ENCODE peak calls at places on chromosomes 7 and 10, in nine cellular contexts. One of them, this sample, is unnamed.

GRCh38 chr7:87146740-87147386 is 5.4 kb upstream of the DMTF1 start:
- DNase-seq in IMR-90: no peak
- DNase-seq in MM.1S: no peak
- DNase-seq in fibroblast of lung: no peak
- DNase-seq in H1: no peak
- DNase-seq in mesenchymal stem cell: no peak
- DNase-seq in colonic mucosa: no peak
- DNase-seq in HCT116: no peak
- DNase-seq in PC-3: no peak
- DNase-seq in this sample: peak

GRCh38 chr7:151866028-151866427 is 10.9 kb downstream of the PRKAG2 start:
- DNase-seq in fibroblast of lung: no peak
- DNase-seq in MM.1S: no peak
- DNase-seq in HCT116: no peak
- DNase-seq in IMR-90: no peak
- DNase-seq in PC-3: no peak
- DNase-seq in mesenchymal stem cell: no peak
- DNase-seq in H1: no peak
- DNase-seq in colonic mucosa: no peak
- DNase-seq in this sample: no peak

GRCh38 chr7:92034116-92034515 is 93.5 kb downstream of the AKAP9 start:
- DNase-seq in IMR-90: peak
- DNase-seq in HCT116: no peak
- DNase-seq in mesenchymal stem cell: no peak
- DNase-seq in H1: no peak
- DNase-seq in MM.1S: no peak
- DNase-seq in fibroblast of lung: no peak
- DNase-seq in colonic mucosa: no peak
- DNase-seq in PC-3: no peak
- DNase-seq in this sample: no peak

GRCh38 chr10:102268333-102268999 is 23.1 kb downstream of the GBF1 start:
- DNase-seq in colonic mucosa: no peak
- DNase-seq in mesenchymal stem cell: peak
- DNase-seq in PC-3: no peak
- DNase-seq in fibroblast of lung: peak
- DNase-seq in HCT116: no peak
- DNase-seq in IMR-90: peak
- DNase-seq in H1: no peak
- DNase-seq in MM.1S: no peak
- DNase-seq in this sample: no peak

GRCh38 chr10:22713853-22714523 is 390 bp downstream of the PIP4K2A start:
- DNase-seq in colonic mucosa: peak
- DNase-seq in HCT116: no peak
- DNase-seq in fibroblast of lung: peak
- DNase-seq in IMR-90: peak
- DNase-seq in mesenchymal stem cell: peak
- DNase-seq in PC-3: peak
- DNase-seq in H1: no peak
- DNase-seq in MM.1S: peak
- DNase-seq in this sample: peak

GRCh38 chr7:132485600-132486594 is 90.4 kb downstream of the PLXNA4 start:
- DNase-seq in colonic mucosa: no peak
- DNase-seq in PC-3: no peak
- DNase-seq in fibroblast of lung: peak
- DNase-seq in HCT116: no peak
- DNase-seq in MM.1S: peak
- DNase-seq in mesenchymal stem cell: no peak
- DNase-seq in IMR-90: no peak
- DNase-seq in H1: no peak
- DNase-seq in this sample: no peak

GRCh38 chr7:51647931-51648351 is 331.3 kb upstream of the COBL start:
- DNase-seq in colonic mucosa: peak
- DNase-seq in MM.1S: no peak
- DNase-seq in H1: no peak
- DNase-seq in PC-3: no peak
- DNase-seq in mesenchymal stem cell: no peak
- DNase-seq in HCT116: no peak
- DNase-seq in IMR-90: no peak
- DNase-seq in fibroblast of lung: peak
- DNase-seq in this sample: no peak

GRCh38 chr10:110411047-110411410 is 86.7 kb upstream of the DUSP5 start:
- DNase-seq in HCT116: peak
- DNase-seq in PC-3: peak
- DNase-seq in fibroblast of lung: peak
- DNase-seq in IMR-90: peak
- DNase-seq in H1: no peak
- DNase-seq in mesenchymal stem cell: no peak
- DNase-seq in MM.1S: no peak
- DNase-seq in colonic mucosa: no peak
- DNase-seq in this sample: no peak

GRCh38 chr7:150404785-150405583 is 25.9 kb downstream of the ZNF775 start:
- DNase-seq in MM.1S: peak
- DNase-seq in colonic mucosa: peak
- DNase-seq in mesenchymal stem cell: peak
- DNase-seq in HCT116: peak
- DNase-seq in H1: no peak
- DNase-seq in PC-3: peak
- DNase-seq in fibroblast of lung: peak
- DNase-seq in IMR-90: peak
- DNase-seq in this sample: peak

GRCh38 chr7:74306737-74307469 is 17.7 kb downstream of the CLIP2 start:
- DNase-seq in H1: no peak
- DNase-seq in MM.1S: no peak
- DNase-seq in fibroblast of lung: peak
- DNase-seq in IMR-90: peak
- DNase-seq in HCT116: no peak
- DNase-seq in colonic mucosa: peak
- DNase-seq in mesenchymal stem cell: peak
- DNase-seq in PC-3: peak
- DNase-seq in this sample: no peak

GRCh38 chr10:55370021-55370420 is 569.0 kb upstream of the PCDH15 start:
- DNase-seq in MM.1S: no peak
- DNase-seq in H1: no peak
- DNase-seq in colonic mucosa: no peak
- DNase-seq in HCT116: no peak
- DNase-seq in PC-3: peak
- DNase-seq in IMR-90: no peak
- DNase-seq in fibroblast of lung: peak
- DNase-seq in mesenchymal stem cell: peak
- DNase-seq in this sample: no peak

GRCh38 chr10:11687779-11688447 is 54.3 kb upstream of the ECHDC3 start:
- DNase-seq in IMR-90: no peak
- DNase-seq in colonic mucosa: peak
- DNase-seq in mesenchymal stem cell: no peak
- DNase-seq in fibroblast of lung: no peak
- DNase-seq in H1: no peak
- DNase-seq in HCT116: no peak
- DNase-seq in MM.1S: no peak
- DNase-seq in PC-3: peak
- DNase-seq in this sample: no peak

GRCh38 chr10:93926613-93927012 is 32.8 kb downstream of the SLC35G1 start:
- DNase-seq in H1: no peak
- DNase-seq in fibroblast of lung: peak
- DNase-seq in MM.1S: no peak
- DNase-seq in IMR-90: peak
- DNase-seq in colonic mucosa: no peak
- DNase-seq in mesenchymal stem cell: no peak
- DNase-seq in PC-3: no peak
- DNase-seq in HCT116: no peak
- DNase-seq in this sample: no peak

GRCh38 chr7:36677769-36678435 is 46.4 kb downstream of the AOAH start:
- DNase-seq in PC-3: no peak
- DNase-seq in fibroblast of lung: no peak
- DNase-seq in mesenchymal stem cell: no peak
- DNase-seq in MM.1S: no peak
- DNase-seq in HCT116: no peak
- DNase-seq in IMR-90: no peak
- DNase-seq in H1: no peak
- DNase-seq in colonic mucosa: no peak
- DNase-seq in this sample: no peak

DNA sequence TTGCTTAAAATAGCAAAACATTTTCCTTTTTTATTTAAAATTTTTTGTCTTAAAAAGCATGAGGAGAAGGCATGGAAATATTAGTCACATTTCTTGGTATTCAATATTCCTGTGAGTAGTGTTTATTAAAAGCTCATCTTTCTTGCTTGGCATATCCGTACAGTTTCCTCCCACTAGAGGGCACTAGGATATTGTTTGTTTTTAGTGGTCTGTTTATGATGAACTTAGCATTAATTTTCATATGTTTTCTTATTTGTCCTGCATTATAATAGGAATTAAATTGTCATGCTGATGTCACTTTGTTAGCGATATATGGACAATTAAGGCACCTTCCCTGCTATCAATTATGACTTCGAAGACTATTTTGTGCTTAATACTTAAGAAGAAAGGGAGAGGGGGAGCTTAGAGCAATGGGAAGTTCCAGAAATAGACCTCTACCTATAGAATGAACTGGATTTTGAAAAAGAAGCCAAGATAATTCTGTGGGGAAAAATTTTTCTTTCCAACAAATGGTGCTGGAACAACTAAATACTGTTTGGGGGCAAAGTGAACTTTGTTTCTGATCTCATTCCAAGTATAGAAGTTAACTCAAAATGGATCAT is 91.0 kb upstream of the STRIP2 start:
- DNase-seq in PC-3: peak
- DNase-seq in IMR-90: peak
- DNase-seq in H1: no peak
- DNase-seq in mesenchymal stem cell: peak
- DNase-seq in MM.1S: peak
- DNase-seq in fibroblast of lung: peak
- DNase-seq in colonic mucosa: peak
- DNase-seq in HCT116: peak
- DNase-seq in this sample: no peak
- H3K9ac ChIP-seq in PC-3: no peak
- H3K9ac ChIP-seq in IMR-90: no peak
- H3K9ac ChIP-seq in H1: no peak
- H3K9ac ChIP-seq in mesenchymal stem cell: no peak
- H3K9ac ChIP-seq in MM.1S: no peak
- H3K9ac ChIP-seq in fibroblast of lung: no peak
- H3K9ac ChIP-seq in colonic mucosa: no peak
- H3K9ac ChIP-seq in HCT116: no peak
- H3K9ac ChIP-seq in this sample: no peak

DNA sequence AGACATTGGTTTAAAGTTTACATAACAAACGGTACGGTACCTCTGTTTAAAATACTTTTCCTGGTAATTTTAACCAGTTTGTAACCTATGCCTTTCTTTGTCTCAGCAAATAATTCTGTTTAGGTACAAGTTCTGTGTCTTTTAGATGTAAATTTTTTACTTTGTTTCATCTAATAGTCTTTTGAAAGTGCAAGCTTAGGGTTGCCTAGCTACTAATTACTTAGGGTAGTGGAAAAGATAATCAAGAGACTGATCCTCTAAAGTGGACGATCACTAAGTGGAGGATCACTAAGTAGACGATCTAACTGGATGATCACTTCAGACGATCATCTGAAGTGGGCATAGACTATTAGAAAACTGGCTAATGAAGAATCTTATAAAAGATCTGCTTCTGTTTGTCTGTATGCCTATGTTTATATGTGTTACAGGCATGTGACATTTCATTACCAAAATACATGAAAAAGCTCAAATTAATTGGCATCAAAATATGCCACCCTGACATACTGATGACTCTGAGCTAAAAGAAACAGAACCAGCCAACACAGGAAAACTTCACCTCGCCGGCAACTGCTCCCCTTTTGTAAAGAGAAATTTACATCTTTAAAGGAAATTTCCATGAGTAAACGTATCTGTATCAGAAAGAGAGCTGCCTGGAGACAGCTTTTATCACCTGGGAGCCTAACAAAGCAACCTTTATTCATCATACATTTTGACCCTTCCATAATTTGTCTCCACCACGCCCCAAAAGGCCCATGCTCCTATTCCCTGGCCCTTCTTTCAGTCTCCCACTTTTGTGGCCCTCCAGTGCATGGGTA is 15.9 kb upstream of the FKBP9 start:
- DNase-seq in PC-3: no peak
- DNase-seq in IMR-90: no peak
- DNase-seq in mesenchymal stem cell: peak
- DNase-seq in fibroblast of lung: no peak
- DNase-seq in MM.1S: no peak
- DNase-seq in H1: no peak
- DNase-seq in HCT116: no peak
- DNase-seq in colonic mucosa: peak
- DNase-seq in this sample: peak
- H3K9ac ChIP-seq in PC-3: no peak
- H3K9ac ChIP-seq in IMR-90: peak
- H3K9ac ChIP-seq in mesenchymal stem cell: peak
- H3K9ac ChIP-seq in fibroblast of lung: peak
- H3K9ac ChIP-seq in MM.1S: no peak
- H3K9ac ChIP-seq in H1: no peak
- H3K9ac ChIP-seq in HCT116: peak
- H3K9ac ChIP-seq in colonic mucosa: peak
- H3K9ac ChIP-seq in this sample: no peak

GRCh38 chr10:14477408-14477710 is 146.6 kb upstream of the FRMD4A start:
- DNase-seq in mesenchymal stem cell: no peak
- DNase-seq in PC-3: no peak
- DNase-seq in IMR-90: peak
- DNase-seq in H1: no peak
- DNase-seq in fibroblast of lung: peak
- DNase-seq in HCT116: no peak
- DNase-seq in colonic mucosa: no peak
- DNase-seq in MM.1S: no peak
- DNase-seq in this sample: no peak
- H3K9ac ChIP-seq in mesenchymal stem cell: no peak
- H3K9ac ChIP-seq in PC-3: no peak
- H3K9ac ChIP-seq in IMR-90: no peak
- H3K9ac ChIP-seq in H1: no peak
- H3K9ac ChIP-seq in fibroblast of lung: no peak
- H3K9ac ChIP-seq in HCT116: no peak
- H3K9ac ChIP-seq in colonic mucosa: no peak
- H3K9ac ChIP-seq in MM.1S: no peak
- H3K9ac ChIP-seq in this sample: no peak

GRCh38 chr10:63373176-63373575 is 92.6 kb downstream of the JMJD1C start:
- DNase-seq in IMR-90: no peak
- DNase-seq in fibroblast of lung: no peak
- DNase-seq in colonic mucosa: no peak
- DNase-seq in PC-3: no peak
- DNase-seq in mesenchymal stem cell: no peak
- DNase-seq in MM.1S: no peak
- DNase-seq in H1: no peak
- DNase-seq in HCT116: no peak
- DNase-seq in this sample: no peak

GRCh38 chr10:63375859-63376258 is 89.9 kb downstream of the JMJD1C start:
- DNase-seq in mesenchymal stem cell: peak
- DNase-seq in H1: no peak
- DNase-seq in MM.1S: no peak
- DNase-seq in IMR-90: peak
- DNase-seq in PC-3: no peak
- DNase-seq in fibroblast of lung: no peak
- DNase-seq in HCT116: no peak
- DNase-seq in colonic mucosa: no peak
- DNase-seq in this sample: no peak

GRCh38 chr10:63375458-63375857 is 90.3 kb downstream of the JMJD1C start:
- DNase-seq in mesenchymal stem cell: peak
- DNase-seq in H1: no peak
- DNase-seq in colonic mucosa: no peak
- DNase-seq in fibroblast of lung: no peak
- DNase-seq in MM.1S: no peak
- DNase-seq in PC-3: no peak
- DNase-seq in IMR-90: no peak
- DNase-seq in HCT116: no peak
- DNase-seq in this sample: no peak

GRCh38 chr10:63375006-63375405 is 90.8 kb downstream of the JMJD1C start:
- DNase-seq in IMR-90: no peak
- DNase-seq in HCT116: no peak
- DNase-seq in H1: no peak
- DNase-seq in fibroblast of lung: peak
- DNase-seq in mesenchymal stem cell: peak
- DNase-seq in MM.1S: no peak
- DNase-seq in PC-3: no peak
- DNase-seq in colonic mucosa: no peak
- DNase-seq in this sample: no peak

GRCh38 chr10:63376560-63377304 is 89.0 kb downstream of the JMJD1C start:
- DNase-seq in fibroblast of lung: peak
- DNase-seq in colonic mucosa: no peak
- DNase-seq in H1: no peak
- DNase-seq in mesenchymal stem cell: peak
- DNase-seq in HCT116: no peak
- DNase-seq in MM.1S: peak
- DNase-seq in PC-3: peak
- DNase-seq in IMR-90: peak
- DNase-seq in this sample: no peak
- H3K9ac ChIP-seq in fibroblast of lung: no peak
- H3K9ac ChIP-seq in colonic mucosa: no peak
- H3K9ac ChIP-seq in H1: no peak
- H3K9ac ChIP-seq in mesenchymal stem cell: peak
- H3K9ac ChIP-seq in HCT116: no peak
- H3K9ac ChIP-seq in MM.1S: no peak
- H3K9ac ChIP-seq in PC-3: no peak
- H3K9ac ChIP-seq in IMR-90: no peak
- H3K9ac ChIP-seq in this sample: no peak